ENCODE peak calls at places on chromosomes 7 and 10, in four cellular contexts. One of them, this sample, is unnamed.

GRCh38 chr10:85604884-85605283 is 761.7 kb downstream of the GRID1 start:
- DNase-seq in IMR-90: no peak
- DNase-seq in mesendoderm: no peak
- DNase-seq in H1: no peak
- DNase-seq in this sample: peak

GRCh38 chr10:73922007-73922863 is 11.3 kb downstream of the PLAU start:
- DNase-seq in IMR-90: no peak
- DNase-seq in mesendoderm: no peak
- DNase-seq in H1: no peak
- DNase-seq in this sample: no peak

GRCh38 chr7:75599244-75599771 is 107.2 kb downstream of the SPDYE5 start:
- DNase-seq in IMR-90: no peak
- DNase-seq in mesendoderm: no peak
- DNase-seq in H1: no peak
- DNase-seq in this sample: peak

GRCh38 chr10:127338391-127339108 is 142.2 kb upstream of the INSYN2A start:
- DNase-seq in IMR-90: no peak
- DNase-seq in mesendoderm: no peak
- DNase-seq in H1: no peak
- DNase-seq in this sample: no peak

GRCh38 chr7:30424536-30424935 is 54.0 kb downstream of the NOD1 start:
- DNase-seq in IMR-90: no peak
- DNase-seq in mesendoderm: no peak
- DNase-seq in H1: no peak
- DNase-seq in this sample: no peak

GRCh38 chr10:131638049-131638448 is 262.8 kb upstream of the PPP2R2D start:
- DNase-seq in IMR-90: no peak
- DNase-seq in mesendoderm: no peak
- DNase-seq in H1: no peak
- DNase-seq in this sample: no peak

GRCh38 chr10:44051584-44052385 is 333.1 kb downstream of the CXCL12 start:
- DNase-seq in IMR-90: peak
- DNase-seq in mesendoderm: no peak
- DNase-seq in H1: no peak
- DNase-seq in this sample: no peak

GRCh38 chr10:59654007-59654406 is 55.6 kb downstream of the SLC16A9 start:
- DNase-seq in IMR-90: no peak
- DNase-seq in mesendoderm: no peak
- DNase-seq in H1: no peak
- DNase-seq in this sample: no peak

GRCh38 chr7:81267508-81267907 is 348.7 kb upstream of the SEMA3C start:
- DNase-seq in IMR-90: peak
- DNase-seq in mesendoderm: peak
- DNase-seq in H1: no peak
- DNase-seq in this sample: no peak

GRCh38 chr7:156942708-156943090 is 6.8 kb upstream of the NOM1 start:
- DNase-seq in IMR-90: no peak
- DNase-seq in mesendoderm: no peak
- DNase-seq in H1: no peak
- DNase-seq in this sample: peak
- H3K18ac ChIP-seq in IMR-90: no peak
- H3K18ac ChIP-seq in mesendoderm: no peak
- H3K18ac ChIP-seq in H1: peak
- H3K18ac ChIP-seq in this sample: no peak

GRCh38 chr10:129741978-129742741 is 221.9 kb downstream of the EBF3 start:
- DNase-seq in IMR-90: no peak
- DNase-seq in mesendoderm: no peak
- DNase-seq in H1: no peak
- DNase-seq in this sample: peak
- H4K5ac ChIP-seq in IMR-90: no peak
- H4K5ac ChIP-seq in mesendoderm: no peak
- H4K5ac ChIP-seq in H1: no peak
- H4K5ac ChIP-seq in this sample: no peak

GRCh38 chr10:72276013-72276387 is 2.3 kb downstream of the DDIT4 start:
- DNase-seq in IMR-90: no peak
- DNase-seq in mesendoderm: no peak
- DNase-seq in H1: no peak
- DNase-seq in this sample: no peak
- H3K18ac ChIP-seq in IMR-90: peak
- H3K18ac ChIP-seq in mesendoderm: no peak
- H3K18ac ChIP-seq in H1: no peak
- H3K18ac ChIP-seq in this sample: no peak

DNA sequence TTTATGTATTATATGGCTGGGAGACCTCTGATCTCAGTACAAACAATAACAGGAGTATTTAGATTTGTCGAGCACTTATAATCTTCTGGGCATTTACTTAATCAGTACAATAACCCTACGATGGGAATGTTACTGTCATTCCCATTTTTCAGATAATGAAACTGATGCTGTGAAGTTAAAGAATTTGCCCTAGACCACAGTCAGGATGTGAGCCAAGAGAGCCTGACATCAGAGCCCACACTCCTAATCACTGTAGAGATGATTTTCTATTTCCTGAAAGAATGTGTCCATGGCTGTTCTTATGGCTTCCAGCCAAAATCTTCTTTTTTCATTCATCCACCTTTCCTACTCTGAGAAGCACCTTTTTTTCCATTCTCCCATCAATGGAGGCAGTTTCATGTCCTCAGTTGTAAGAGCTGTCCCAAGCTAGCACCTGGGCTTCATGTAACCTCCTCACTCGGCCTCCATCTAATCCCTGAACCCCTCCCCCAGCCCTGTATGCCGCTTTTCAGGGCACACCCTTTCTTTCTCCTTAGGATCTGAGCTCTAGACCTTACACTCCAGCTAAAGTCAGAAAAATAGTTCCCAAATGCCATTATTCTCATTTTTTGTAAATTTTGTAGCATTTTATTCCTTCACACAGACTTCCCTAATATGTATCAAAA is 12.2 kb upstream of the CAV1 start:
- DNase-seq in IMR-90: peak
- DNase-seq in mesendoderm: no peak
- DNase-seq in H1: no peak
- DNase-seq in this sample: no peak
- H4K5ac ChIP-seq in IMR-90: peak
- H4K5ac ChIP-seq in mesendoderm: no peak
- H4K5ac ChIP-seq in H1: no peak
- H4K5ac ChIP-seq in this sample: no peak

GRCh38 chr10:99888623-99889022 is 106.2 kb downstream of the ABCC2 start:
- DNase-seq in IMR-90: peak
- DNase-seq in mesendoderm: no peak
- DNase-seq in H1: no peak
- DNase-seq in this sample: no peak
- H3K18ac ChIP-seq in IMR-90: no peak
- H3K18ac ChIP-seq in mesendoderm: no peak
- H3K18ac ChIP-seq in H1: no peak
- H3K18ac ChIP-seq in this sample: no peak

DNA sequence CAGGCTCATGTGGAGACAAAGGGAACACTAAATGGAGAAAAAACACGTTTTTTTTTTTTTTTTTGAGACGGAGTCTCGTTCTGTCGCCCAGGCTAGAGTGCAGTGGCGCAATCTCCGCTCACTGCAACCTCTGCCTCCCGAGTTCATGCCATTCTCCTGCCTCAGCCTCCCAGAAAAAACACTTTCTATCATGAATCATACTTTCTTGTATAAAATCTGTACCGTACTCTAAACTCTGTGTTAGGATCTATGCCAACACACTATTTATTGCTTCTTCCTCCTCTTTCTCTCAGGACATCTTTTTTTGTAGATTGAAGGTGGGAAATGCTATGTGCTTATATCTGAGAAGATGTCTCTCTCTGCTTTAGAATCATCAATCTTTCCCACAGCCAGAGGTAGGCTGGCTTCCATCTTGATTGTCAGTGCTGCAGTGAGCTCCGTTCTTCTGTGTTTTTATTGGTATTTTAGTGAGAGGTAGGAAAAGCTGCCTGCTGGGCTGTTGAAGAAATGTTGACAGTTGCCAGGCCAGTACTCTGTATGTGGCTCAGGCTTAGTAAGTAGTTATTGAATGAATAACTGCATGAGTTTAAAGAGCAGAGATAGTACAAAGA is 101.1 kb downstream of the GPR85 start:
- DNase-seq in IMR-90: peak
- DNase-seq in mesendoderm: peak
- DNase-seq in H1: no peak
- DNase-seq in this sample: no peak
- H4K5ac ChIP-seq in IMR-90: peak
- H4K5ac ChIP-seq in mesendoderm: no peak
- H4K5ac ChIP-seq in H1: no peak
- H4K5ac ChIP-seq in this sample: no peak